ENCODE peak calls at places on chromosomes 6 and 20, in eight cellular contexts. One of them, this sample, is unnamed.
A peak's percentile ranks its signal among the peaks of the same experiment; 100 is the strongest.

GRCh38 chr6:4848382-4849068 is 72.3 kb downstream of the CDYL start:
- DNase-seq in GM23248: peak; percentile 5
- DNase-seq in aorta: no peak
- DNase-seq in ovary: no peak
- DNase-seq in SJSA1: no peak
- DNase-seq in stomach: peak; percentile 49
- DNase-seq in endothelial cell of umbilical vein: peak; percentile 56
- DNase-seq in psoas muscle: no peak
- DNase-seq in this sample: no peak

GRCh38 chr20:4813076-4813838 is 91.5 kb downstream of the PRND start:
- DNase-seq in ovary: peak; percentile 30
- DNase-seq in stomach: no peak
- DNase-seq in endothelial cell of umbilical vein: peak; percentile 40
- DNase-seq in GM23248: no peak
- DNase-seq in SJSA1: no peak
- DNase-seq in aorta: no peak
- DNase-seq in psoas muscle: no peak
- DNase-seq in this sample: no peak

GRCh38 chr6:36610041-36610440 is 15.9 kb downstream of the SRSF3 start:
- DNase-seq in SJSA1: no peak
- DNase-seq in GM23248: no peak
- DNase-seq in aorta: peak; percentile 9
- DNase-seq in psoas muscle: no peak
- DNase-seq in endothelial cell of umbilical vein: no peak
- DNase-seq in ovary: no peak
- DNase-seq in stomach: no peak
- DNase-seq in this sample: no peak

GRCh38 chr6:89525786-89526562 is 93.0 kb downstream of the ANKRD6 start:
- DNase-seq in psoas muscle: no peak
- DNase-seq in ovary: no peak
- DNase-seq in GM23248: no peak
- DNase-seq in SJSA1: no peak
- DNase-seq in endothelial cell of umbilical vein: no peak
- DNase-seq in stomach: no peak
- DNase-seq in aorta: no peak
- DNase-seq in this sample: no peak

GRCh38 chr6:113980937-113981554 is 10.1 kb upstream of the HDAC2 start:
- DNase-seq in ovary: no peak
- DNase-seq in endothelial cell of umbilical vein: peak; percentile 35
- DNase-seq in stomach: no peak
- DNase-seq in aorta: no peak
- DNase-seq in SJSA1: no peak
- DNase-seq in psoas muscle: no peak
- DNase-seq in GM23248: peak; percentile 36
- DNase-seq in this sample: peak; percentile 50

GRCh38 chr6:9801255-9801757 is 613.6 kb downstream of the TFAP2A start:
- DNase-seq in endothelial cell of umbilical vein: no peak
- DNase-seq in SJSA1: peak; percentile 6
- DNase-seq in stomach: no peak
- DNase-seq in GM23248: peak; percentile 50
- DNase-seq in psoas muscle: no peak
- DNase-seq in ovary: no peak
- DNase-seq in aorta: no peak
- DNase-seq in this sample: no peak

GRCh38 chr6:148972481-148972880 is 225.7 kb downstream of the UST start:
- DNase-seq in psoas muscle: peak; percentile 80
- DNase-seq in ovary: peak; percentile 42
- DNase-seq in endothelial cell of umbilical vein: peak; percentile 38
- DNase-seq in SJSA1: no peak
- DNase-seq in aorta: no peak
- DNase-seq in stomach: peak; percentile 51
- DNase-seq in GM23248: no peak
- DNase-seq in this sample: no peak

GRCh38 chr6:121856296-121856695 is 420.9 kb downstream of the GJA1 start:
- DNase-seq in SJSA1: peak; percentile 45
- DNase-seq in endothelial cell of umbilical vein: no peak
- DNase-seq in ovary: no peak
- DNase-seq in stomach: no peak
- DNase-seq in psoas muscle: no peak
- DNase-seq in GM23248: peak; percentile 30
- DNase-seq in aorta: no peak
- DNase-seq in this sample: peak; percentile 80

GRCh38 chr6:12748815-12749521 is 32.4 kb downstream of the PHACTR1 start:
- DNase-seq in aorta: peak; percentile 62
- DNase-seq in endothelial cell of umbilical vein: no peak
- DNase-seq in stomach: no peak
- DNase-seq in GM23248: peak; percentile 27
- DNase-seq in ovary: no peak
- DNase-seq in psoas muscle: no peak
- DNase-seq in SJSA1: no peak
- DNase-seq in this sample: no peak

GRCh38 chr6:12750416-12750815 is 33.8 kb downstream of the PHACTR1 start:
- DNase-seq in stomach: no peak
- DNase-seq in ovary: no peak
- DNase-seq in endothelial cell of umbilical vein: no peak
- DNase-seq in SJSA1: no peak
- DNase-seq in psoas muscle: no peak
- DNase-seq in GM23248: no peak
- DNase-seq in aorta: no peak
- DNase-seq in this sample: no peak

GRCh38 chr6:12748411-12748810 is 31.8 kb downstream of the PHACTR1 start:
- DNase-seq in aorta: no peak
- DNase-seq in GM23248: no peak
- DNase-seq in SJSA1: no peak
- DNase-seq in ovary: no peak
- DNase-seq in endothelial cell of umbilical vein: no peak
- DNase-seq in psoas muscle: no peak
- DNase-seq in stomach: no peak
- DNase-seq in this sample: no peak

GRCh38 chr6:12751694-12752304 is 35.2 kb downstream of the PHACTR1 start:
- DNase-seq in GM23248: peak; percentile 69
- DNase-seq in ovary: no peak
- DNase-seq in SJSA1: peak; percentile 12
- DNase-seq in endothelial cell of umbilical vein: peak; percentile 40
- DNase-seq in aorta: peak; percentile 80
- DNase-seq in psoas muscle: peak; percentile 59
- DNase-seq in stomach: peak; percentile 55
- DNase-seq in this sample: peak; percentile 61

DNA sequence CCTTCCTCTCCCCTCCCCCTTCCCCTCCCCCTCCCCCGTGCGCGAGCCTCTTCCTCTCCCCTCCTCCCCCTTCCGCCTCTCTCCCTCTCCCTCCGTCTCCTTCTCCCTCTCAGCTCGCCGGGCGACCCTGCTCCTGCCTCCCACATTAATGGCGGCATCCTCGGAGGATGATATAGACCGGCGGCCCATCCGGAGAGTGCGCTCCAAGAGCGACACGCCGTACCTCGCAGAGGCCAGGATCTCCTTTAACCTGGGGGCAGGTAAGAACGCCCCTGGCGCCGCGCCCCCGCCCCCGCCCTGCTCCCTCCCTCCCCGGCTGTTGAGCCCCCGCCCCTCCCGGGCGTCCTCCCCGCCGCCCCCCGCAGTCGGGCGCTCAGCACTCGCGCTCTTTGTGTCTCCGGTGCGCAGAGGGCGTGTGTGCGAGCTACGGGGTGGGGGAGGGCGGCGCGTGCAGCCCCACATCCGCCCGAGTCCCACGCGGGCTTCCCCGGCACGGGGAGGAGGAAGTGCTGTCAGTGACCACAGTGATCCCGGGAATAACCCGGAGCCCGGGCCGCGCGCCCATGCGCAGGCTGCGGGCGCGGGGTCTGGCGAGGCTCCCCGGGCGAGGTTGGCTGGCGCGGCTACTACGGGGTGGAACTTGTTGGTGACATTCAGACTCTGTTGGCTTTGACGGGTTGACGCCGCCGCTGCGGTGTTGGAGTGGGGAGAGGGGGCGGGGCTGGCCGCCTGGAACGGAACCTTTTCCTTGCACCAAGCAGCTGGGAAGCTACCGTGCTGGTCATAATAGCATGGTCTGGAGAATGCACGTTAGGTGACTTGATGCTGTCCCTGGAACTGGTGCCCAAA is 33.2 kb downstream of the PHACTR1 start:
- DNase-seq in endothelial cell of umbilical vein: no peak
- DNase-seq in aorta: peak; percentile 70
- DNase-seq in ovary: no peak
- DNase-seq in stomach: no peak
- DNase-seq in psoas muscle: no peak
- DNase-seq in GM23248: peak; percentile 10
- DNase-seq in SJSA1: no peak
- DNase-seq in this sample: no peak
- H3K27me3 ChIP-seq in endothelial cell of umbilical vein: peaks cover 29% of the 10 kb centered on the region
- H3K27me3 ChIP-seq in aorta: no peaks in the 10 kb centered on the region
- H3K27me3 ChIP-seq in ovary: no peaks in the 10 kb centered on the region
- H3K27me3 ChIP-seq in stomach: peaks cover 79% of the 10 kb centered on the region
- H3K27me3 ChIP-seq in psoas muscle: peaks cover 6% of the 10 kb centered on the region
- H3K27me3 ChIP-seq in GM23248: peaks cover 19% of the 10 kb centered on the region
- H3K27me3 ChIP-seq in SJSA1: peaks cover 38% of the 10 kb centered on the region
- H3K27me3 ChIP-seq in this sample: peaks cover 21% of the 10 kb centered on the region

DNA sequence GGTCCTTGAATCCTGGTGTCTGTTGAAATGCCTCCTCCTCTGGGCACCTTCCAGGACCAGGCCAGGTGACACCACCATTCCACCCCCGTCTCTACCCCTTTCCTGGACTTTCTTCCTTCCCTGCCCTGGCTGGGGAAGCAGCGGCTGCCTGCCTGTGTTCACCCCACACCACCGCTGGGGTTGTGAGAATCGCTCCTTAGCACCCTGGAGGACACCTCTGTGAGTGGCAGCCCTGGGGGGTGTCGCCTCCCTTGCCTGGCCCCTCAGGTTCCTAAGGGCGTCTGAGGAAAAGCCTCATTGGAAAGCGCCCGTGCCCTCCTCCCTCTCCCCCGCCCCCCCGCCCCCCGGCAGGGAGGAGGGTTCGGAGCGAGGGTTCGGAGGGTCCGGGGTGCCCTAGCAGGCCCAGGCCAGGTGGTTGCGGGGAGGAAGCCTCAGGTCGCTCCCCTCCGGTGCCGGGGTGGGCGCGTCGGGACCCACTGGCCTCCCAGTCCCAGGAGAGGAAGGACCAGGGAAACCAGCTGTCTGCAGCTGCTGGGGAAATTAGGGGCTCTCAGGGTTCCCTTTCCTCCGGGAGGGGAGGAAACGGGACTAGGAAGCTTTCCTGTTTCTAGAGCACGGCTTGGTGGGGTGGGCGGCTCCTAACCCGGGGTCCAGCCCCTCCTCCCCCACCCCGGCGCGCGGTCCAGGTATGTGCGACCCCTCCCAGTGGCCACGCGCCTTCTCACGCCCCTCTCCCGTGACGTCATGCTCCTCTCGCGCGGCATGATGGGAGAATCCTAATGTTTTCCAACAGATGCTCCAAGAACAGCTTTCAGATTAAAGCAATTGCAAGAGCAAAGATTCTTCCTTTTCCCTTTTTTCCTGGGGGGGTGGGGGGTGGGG is at the start of gene PHACTR3:
- DNase-seq in psoas muscle: no peak
- DNase-seq in endothelial cell of umbilical vein: no peak
- DNase-seq in GM23248: no peak
- DNase-seq in aorta: peak; percentile 70
- DNase-seq in ovary: no peak
- DNase-seq in SJSA1: no peak
- DNase-seq in stomach: no peak
- DNase-seq in this sample: no peak
- H3K27me3 ChIP-seq in psoas muscle: no peaks in the 10 kb centered on the region
- H3K27me3 ChIP-seq in endothelial cell of umbilical vein: peaks cover 5% of the 10 kb centered on the region
- H3K27me3 ChIP-seq in GM23248: peaks cover 22% of the 10 kb centered on the region
- H3K27me3 ChIP-seq in aorta: no peaks in the 10 kb centered on the region
- H3K27me3 ChIP-seq in ovary: no peaks in the 10 kb centered on the region
- H3K27me3 ChIP-seq in SJSA1: peaks cover 32% of the 10 kb centered on the region
- H3K27me3 ChIP-seq in stomach: peaks cover 97% of the 10 kb centered on the region
- H3K27me3 ChIP-seq in this sample: peaks cover 75% of the 10 kb centered on the region

DNA sequence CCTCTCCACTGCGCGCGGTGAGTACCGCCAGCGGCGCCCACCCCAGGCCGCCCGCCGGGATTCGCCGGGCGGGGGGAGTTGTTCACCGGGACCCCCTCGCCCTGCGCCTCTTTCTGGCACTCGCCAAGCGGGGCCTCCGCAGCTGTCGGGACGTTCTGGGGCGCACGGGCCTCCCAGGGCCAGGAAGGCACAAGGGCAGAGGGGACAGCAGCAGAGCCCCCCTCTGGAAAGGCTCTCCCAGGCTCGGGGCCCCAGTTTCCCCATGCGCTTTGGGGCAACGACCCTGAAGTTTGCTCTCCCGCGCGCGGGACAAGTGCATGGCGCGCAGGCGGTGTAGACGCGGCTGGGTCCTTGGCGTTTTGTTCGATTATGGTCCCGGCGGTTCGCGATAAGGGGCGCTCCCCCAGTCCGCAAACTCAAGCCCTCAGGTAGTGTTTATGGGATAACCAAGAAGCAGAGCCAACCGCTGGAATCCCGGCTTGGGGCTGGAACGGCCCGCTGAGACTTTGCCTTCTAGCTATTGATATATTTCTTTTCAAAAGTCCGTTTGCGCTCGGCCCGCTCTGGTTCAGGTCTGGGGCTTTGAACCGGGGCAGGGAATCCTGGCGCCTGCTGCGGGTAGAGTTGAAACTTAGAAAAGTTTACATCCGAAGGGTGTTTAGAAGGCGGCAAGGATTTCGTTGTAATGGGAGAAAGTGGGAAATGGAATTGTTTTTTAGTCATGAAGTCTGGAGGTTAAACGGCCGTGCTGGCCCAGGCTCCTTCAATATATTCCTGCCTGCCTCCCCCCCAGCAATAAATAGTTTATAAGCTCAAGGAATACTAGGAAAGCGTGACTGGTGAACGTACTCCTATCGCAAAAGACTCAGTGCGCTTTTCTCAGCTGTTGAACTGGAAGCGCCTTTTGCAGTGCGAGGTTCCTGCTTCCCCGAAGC is 595 bp downstream of the EYA2 start:
- DNase-seq in stomach: peak; percentile 36
- DNase-seq in GM23248: peak; percentile 41
- DNase-seq in ovary: no peak
- DNase-seq in psoas muscle: no peak
- DNase-seq in aorta: peak; percentile 78
- DNase-seq in endothelial cell of umbilical vein: no peak
- DNase-seq in SJSA1: no peak
- DNase-seq in this sample: peak; percentile 62
- H3K27me3 ChIP-seq in stomach: peaks cover 62% of the 10 kb centered on the region
- H3K27me3 ChIP-seq in GM23248: peaks cover 66% of the 10 kb centered on the region
- H3K27me3 ChIP-seq in ovary: no peaks in the 10 kb centered on the region
- H3K27me3 ChIP-seq in psoas muscle: peaks cover 8% of the 10 kb centered on the region
- H3K27me3 ChIP-seq in aorta: peaks cover 2% of the 10 kb centered on the region
- H3K27me3 ChIP-seq in endothelial cell of umbilical vein: peaks cover 42% of the 10 kb centered on the region
- H3K27me3 ChIP-seq in SJSA1: peaks cover 68% of the 10 kb centered on the region
- H3K27me3 ChIP-seq in this sample: peaks cover 29% of the 10 kb centered on the region

GRCh38 chr20:62474585-62475026 is 1.2 kb downstream of the GATA5 start:
- DNase-seq in aorta: no peak
- DNase-seq in GM23248: no peak
- DNase-seq in endothelial cell of umbilical vein: no peak
- DNase-seq in psoas muscle: no peak
- DNase-seq in SJSA1: no peak
- DNase-seq in stomach: no peak
- DNase-seq in ovary: no peak
- DNase-seq in this sample: no peak

GRCh38 chr20:62473717-62474584 is 1.8 kb downstream of the GATA5 start:
- DNase-seq in SJSA1: no peak
- DNase-seq in GM23248: no peak
- DNase-seq in aorta: no peak
- DNase-seq in psoas muscle: no peak
- DNase-seq in ovary: no peak
- DNase-seq in endothelial cell of umbilical vein: no peak
- DNase-seq in stomach: no peak
- DNase-seq in this sample: no peak

GRCh38 chr20:62472020-62472342 is 3.8 kb downstream of the GATA5 start:
- DNase-seq in GM23248: no peak
- DNase-seq in stomach: no peak
- DNase-seq in aorta: no peak
- DNase-seq in ovary: no peak
- DNase-seq in SJSA1: no peak
- DNase-seq in endothelial cell of umbilical vein: no peak
- DNase-seq in psoas muscle: no peak
- DNase-seq in this sample: no peak

GRCh38 chr20:62472343-62473199 is 3.2 kb downstream of the GATA5 start:
- DNase-seq in stomach: peak; percentile 53
- DNase-seq in SJSA1: no peak
- DNase-seq in aorta: no peak
- DNase-seq in endothelial cell of umbilical vein: no peak
- DNase-seq in GM23248: no peak
- DNase-seq in psoas muscle: no peak
- DNase-seq in ovary: no peak
- DNase-seq in this sample: no peak

GRCh38 chr20:62473200-62473585 is 2.6 kb downstream of the GATA5 start:
- DNase-seq in stomach: peak; percentile 39
- DNase-seq in aorta: no peak
- DNase-seq in SJSA1: no peak
- DNase-seq in GM23248: no peak
- DNase-seq in psoas muscle: no peak
- DNase-seq in ovary: no peak
- DNase-seq in endothelial cell of umbilical vein: no peak
- DNase-seq in this sample: no peak
- H3K27me3 ChIP-seq in stomach: peaks cover 90% of the 10 kb centered on the region
- H3K27me3 ChIP-seq in aorta: no peaks in the 10 kb centered on the region
- H3K27me3 ChIP-seq in SJSA1: peaks cover 91% of the 10 kb centered on the region
- H3K27me3 ChIP-seq in GM23248: peaks cover 70% of the 10 kb centered on the region
- H3K27me3 ChIP-seq in psoas muscle: no peaks in the 10 kb centered on the region
- H3K27me3 ChIP-seq in ovary: peaks cover 16% of the 10 kb centered on the region
- H3K27me3 ChIP-seq in endothelial cell of umbilical vein: peaks cover 41% of the 10 kb centered on the region
- H3K27me3 ChIP-seq in this sample: peaks cover 56% of the 10 kb centered on the region

This sample was measured in adipocyte.